ENCODE peak calls at places on chromosomes 16 and 17, in eight cellular contexts. C is transverse colon; I is stomach; E is CD8-positive, alpha-beta T cell; G is cardiac muscle cell; L is uterus; F is kidney; H is SK-N-SH. S is an unnamed sample.

GRCh38 chr17:49589556-49589885 is 13.8 kb downstream of the NXPH3 start:
- DNase-seq in G (no peak), E (no peak), I (no peak), H (peak; percentile 44), C (no peak), F (no peak), L (no peak), S (no peak)

GRCh38 chr16:8898660-8899318 is 16.6 kb downstream of the LITAFD start:
- DNase-seq in F (no peak), I (no peak), G (no peak), H (no peak), E (no peak), L (no peak), C (no peak), S (no peak)

GRCh38 chr17:70622382-70623260 is 453.3 kb downstream of the KCNJ2 start:
- DNase-seq in G (peak; percentile 47), H (peak; percentile 37), F (no peak), I (peak; percentile 42), C (peak; percentile 67), L (no peak), E (no peak), S (peak; percentile 32)

GRCh38 chr17:77318491-77319210 is 177.9 kb downstream of the SEC14L1 start:
- DNase-seq in C (peak; percentile 54), L (no peak), I (peak; percentile 44), G (no peak), F (peak; percentile 77), E (no peak), H (peak; percentile 24), S (no peak)

GRCh38 chr16:30565984-30566383 is 5.5 kb downstream of the ZNF688 start:
- DNase-seq in C (no peak), H (no peak), G (no peak), I (no peak), E (no peak), F (no peak), L (no peak), S (no peak)

GRCh38 chr17:76496464-76496863 is 4.8 kb downstream of the RHBDF2 start:
- DNase-seq in E (no peak), G (no peak), I (no peak), F (no peak), C (no peak), L (no peak), H (no peak), S (peak; percentile 56)

GRCh38 chr17:13561606-13562270 is 40.0 kb downstream of the HS3ST3A1 start:
- DNase-seq in L (peak; percentile 54), E (no peak), H (no peak), I (no peak), C (peak; percentile 8), G (no peak), F (no peak), S (no peak)

GRCh38 chr17:7263071-7263800 is 958 bp upstream of the CLDN7 start:
- DNase-seq in E (peak; percentile 14), H (peak; percentile 43), L (no peak), I (no peak), C (peak; percentile 95), F (peak; percentile 91), G (no peak), S (peak; percentile 38)

GRCh38 chr17:38730526-38731379 is 612 bp downstream of the CISD3 start:
- DNase-seq in L (peak; percentile 78), C (peak; percentile 95), F (peak; percentile 96), I (peak; percentile 95), H (peak; percentile 80), E (no peak), G (peak; percentile 47), S (no peak)

GRCh38 chr17:82103588-82104451 is 5.8 kb upstream of the FASN start:
- DNase-seq in L (peak; percentile 69), G (peak; percentile 53), H (no peak), I (peak; percentile 89), F (peak; percentile 93), E (no peak), C (peak; percentile 63), S (no peak)

GRCh38 chr16:57830890-57831484 is 28.7 kb upstream of the KIFC3 start:
- DNase-seq in C (no peak), E (no peak), L (no peak), F (no peak), G (no peak), H (no peak), I (no peak), S (no peak)

GRCh38 chr16:81444448-81445121 is at the start of gene CMIP:
- DNase-seq in F (peak; percentile 96), H (peak; percentile 96), I (peak; percentile 89), L (peak; percentile 79), E (peak; percentile 83), G (peak; percentile 92), C (peak; percentile 89), S (peak; percentile 96)

GRCh38 chr17:43212641-43213490 is 1.2 kb downstream of the TMEM106A start:
- DNase-seq in G (no peak), H (no peak), F (no peak), E (no peak), I (no peak), L (no peak), C (peak; percentile 12), S (no peak)

GRCh38 chr17:72631568-72631967 is 460.9 kb downstream of the SLC39A11 start:
- DNase-seq in H (no peak), L (no peak), F (no peak), C (no peak), I (no peak), E (no peak), G (no peak), S (no peak)

GRCh38 chr16:62225675-62226074 is 189.4 kb upstream of the CDH8 start:
- DNase-seq in I (peak; percentile 72), C (peak; percentile 60), H (peak; percentile 25), F (peak; percentile 67), G (peak; percentile 69), E (no peak), L (no peak), S (peak; percentile 3)

GRCh38 chr17:55062921-55063320 is 94.4 kb downstream of the STXBP4 start:
- DNase-seq in C (no peak), I (no peak), F (no peak), G (no peak), E (no peak), L (no peak), H (no peak), S (no peak)

GRCh38 chr16:1778200-1779179 is 3.9 kb downstream of the SPSB3 start:
- DNase-seq in I (no peak), L (no peak), G (no peak), H (no peak), E (no peak), F (no peak), C (peak; percentile 10), S (no peak)

GRCh38 chr16:311725-312124 is 28.8 kb downstream of the PDIA2 start:
- DNase-seq in C (no peak), H (no peak), G (no peak), E (no peak), F (no peak), I (no peak), L (no peak), S (no peak)

GRCh38 chr16:19196871-19197270 is 28.8 kb downstream of the SYT17 start:
- DNase-seq in H (no peak), C (no peak), G (no peak), F (no peak), I (no peak), E (no peak), L (no peak), S (no peak)

GRCh38 chr17:77222356-77222755 is 81.6 kb downstream of the SEC14L1 start:
- DNase-seq in C (no peak), G (no peak), I (no peak), E (no peak), L (no peak), H (no peak), F (peak; percentile 27), S (no peak)

DNA sequence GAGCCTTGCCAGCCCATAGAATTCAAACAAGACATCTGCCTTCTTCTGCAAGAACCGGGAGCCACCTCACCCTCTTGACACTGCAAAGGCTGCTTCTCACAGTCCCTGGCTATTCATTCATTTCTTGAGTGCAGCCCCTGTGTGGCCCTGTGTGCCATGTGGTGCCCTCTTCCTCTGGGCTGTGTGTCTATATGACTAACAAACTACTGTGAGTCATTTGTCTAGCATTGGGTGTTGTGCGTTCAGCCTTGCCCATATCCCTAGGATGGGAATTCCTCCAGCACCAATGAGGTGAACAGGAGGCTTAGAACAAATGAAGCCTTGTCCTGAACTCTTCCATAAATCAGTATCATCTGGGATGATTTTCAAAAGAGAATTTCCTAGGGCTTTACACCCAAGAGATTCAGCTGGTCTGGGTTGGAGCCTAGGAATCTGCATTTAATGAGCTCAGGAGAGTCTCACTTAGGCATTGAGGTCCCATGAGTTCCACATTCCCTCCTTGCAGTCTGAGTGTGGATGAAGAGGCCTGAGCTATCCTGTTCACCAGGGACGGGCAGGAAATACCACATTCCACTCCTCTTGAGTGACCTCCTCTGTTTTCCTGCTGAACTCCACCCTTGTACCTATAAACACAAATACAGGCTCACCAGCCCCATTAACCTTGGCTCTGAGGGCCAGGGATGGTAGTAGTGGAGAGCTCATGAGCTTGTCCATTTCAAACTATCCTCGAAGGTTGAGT is 308.7 kb upstream of the N4BP1 start:
- DNase-seq in C (no peak), H (no peak), G (no peak), F (no peak), E (no peak), I (no peak), L (no peak), S (no peak)
- TF ChIP-seq CTCF in C (no peak), H (no peak), G (no peak), F (no peak), E (no peak), I (no peak), L (no peak), S (no peak)

DNA sequence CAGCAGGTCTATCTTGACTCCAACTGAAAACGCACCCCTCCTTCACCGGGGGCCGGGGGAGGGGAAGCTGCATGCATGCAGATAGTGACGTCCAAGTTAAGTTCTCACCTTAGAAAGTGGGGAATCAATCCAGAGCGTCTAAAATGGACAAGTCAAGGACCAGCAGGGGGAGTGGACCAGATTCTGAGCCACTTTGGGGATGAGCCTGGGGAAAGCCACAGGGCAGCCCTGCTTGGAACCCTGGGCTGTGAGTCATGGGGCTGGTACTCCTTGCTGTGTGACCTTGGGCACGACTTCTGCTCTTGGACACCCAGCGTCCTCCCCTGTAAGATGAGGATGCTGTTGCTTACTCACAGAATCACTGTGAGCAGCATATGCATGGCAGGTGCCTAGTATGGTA is 9.1 kb downstream of the TNFRSF13B start:
- DNase-seq in F (no peak), L (no peak), I (no peak), E (no peak), G (no peak), H (no peak), C (no peak), S (no peak)
- TF ChIP-seq CTCF in F (no peak), L (no peak), I (no peak), E (no peak), G (no peak), H (no peak), C (no peak), S (no peak)

DNA sequence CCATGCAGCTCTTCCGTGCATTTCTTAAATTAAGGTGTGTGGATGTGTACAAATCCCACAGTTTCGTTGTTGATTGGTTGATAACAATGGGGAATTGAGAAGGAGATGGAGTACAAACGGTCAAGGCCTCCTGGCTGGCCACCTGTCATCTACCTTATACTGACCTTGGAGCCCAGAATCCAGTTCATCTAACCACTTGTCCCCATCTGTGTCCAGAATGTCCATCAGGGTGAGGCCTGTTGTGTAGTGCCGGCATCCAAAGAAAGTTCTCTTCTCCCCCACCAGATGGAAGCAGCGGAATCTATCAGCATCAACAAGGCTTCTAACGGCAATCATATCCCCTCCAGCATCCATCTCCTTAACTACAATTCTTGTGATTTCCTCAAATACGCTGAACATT is 1.5 kb downstream of the GSDMB start:
- DNase-seq in G (no peak), C (no peak), F (no peak), I (no peak), H (no peak), L (no peak), E (no peak), S (no peak)
- TF ChIP-seq CTCF in G (peak; percentile 21), C (no peak), F (no peak), I (no peak), H (no peak), L (no peak), E (no peak), S (no peak)

GRCh38 chr17:59607817-59608403 is 11.8 kb upstream of the CLTC start:
- DNase-seq in H (peak; percentile 36), C (no peak), G (peak; percentile 19), L (no peak), E (peak; percentile 26), F (no peak), I (no peak), S (no peak)
- TF ChIP-seq CTCF in H (peak; percentile 50), C (peak; percentile 20), G (peak; percentile 30), L (no peak), E (peak; percentile 47), F (no peak), I (no peak), S (no peak)